ENCODE peak calls at places on chromosomes 3 and 15, in five cellular contexts. One of them, this sample, is unnamed.

GRCh38 chr3:152236741-152237140 is 32.0 kb upstream of the MBNL1 start:
- DNase-seq in HTR-8/SVneo: no peak
- DNase-seq in stimulated activated CD8-positive, alpha-beta memory T cell treated with anti-CD3 and anti-CD28 coated beads, Interleukin-7, amount 100 ng/mL, for 1 hour: no peak
- DNase-seq in fibroblast of lung: no peak
- DNase-seq in T-helper 1 cell: no peak
- DNase-seq in this sample: peak; percentile 46

GRCh38 chr3:86960551-86960950 is 30.4 kb downstream of the VGLL3 start:
- DNase-seq in T-helper 1 cell: no peak
- DNase-seq in stimulated activated CD8-positive, alpha-beta memory T cell treated with anti-CD3 and anti-CD28 coated beads, Interleukin-7, amount 100 ng/mL, for 1 hour: no peak
- DNase-seq in fibroblast of lung: no peak
- DNase-seq in HTR-8/SVneo: no peak
- DNase-seq in this sample: no peak

GRCh38 chr15:70281811-70282307 is 184.1 kb upstream of the TLE3 start:
- DNase-seq in fibroblast of lung: peak; percentile 47
- DNase-seq in HTR-8/SVneo: peak; percentile 41
- DNase-seq in T-helper 1 cell: no peak
- DNase-seq in stimulated activated CD8-positive, alpha-beta memory T cell treated with anti-CD3 and anti-CD28 coated beads, Interleukin-7, amount 100 ng/mL, for 1 hour: no peak
- DNase-seq in this sample: peak; percentile 77

GRCh38 chr3:184491011-184491576 is 70.5 kb upstream of the EPHB3 start:
- DNase-seq in T-helper 1 cell: no peak
- DNase-seq in fibroblast of lung: no peak
- DNase-seq in stimulated activated CD8-positive, alpha-beta memory T cell treated with anti-CD3 and anti-CD28 coated beads, Interleukin-7, amount 100 ng/mL, for 1 hour: no peak
- DNase-seq in HTR-8/SVneo: no peak
- DNase-seq in this sample: no peak

GRCh38 chr3:55309336-55309735 is 177.8 kb downstream of the WNT5A start:
- DNase-seq in HTR-8/SVneo: no peak
- DNase-seq in stimulated activated CD8-positive, alpha-beta memory T cell treated with anti-CD3 and anti-CD28 coated beads, Interleukin-7, amount 100 ng/mL, for 1 hour: no peak
- DNase-seq in fibroblast of lung: no peak
- DNase-seq in T-helper 1 cell: no peak
- DNase-seq in this sample: peak; percentile 72

GRCh38 chr3:184672972-184673875 is 38.6 kb downstream of the MAGEF1 start:
- DNase-seq in stimulated activated CD8-positive, alpha-beta memory T cell treated with anti-CD3 and anti-CD28 coated beads, Interleukin-7, amount 100 ng/mL, for 1 hour: no peak
- DNase-seq in fibroblast of lung: peak; percentile 38
- DNase-seq in T-helper 1 cell: no peak
- DNase-seq in HTR-8/SVneo: no peak
- DNase-seq in this sample: no peak

GRCh38 chr3:64693031-64693430 is 5.2 kb upstream of the ADAMTS9 start:
- DNase-seq in stimulated activated CD8-positive, alpha-beta memory T cell treated with anti-CD3 and anti-CD28 coated beads, Interleukin-7, amount 100 ng/mL, for 1 hour: no peak
- DNase-seq in T-helper 1 cell: no peak
- DNase-seq in HTR-8/SVneo: no peak
- DNase-seq in fibroblast of lung: no peak
- DNase-seq in this sample: no peak

GRCh38 chr3:192684151-192684550 is 43.2 kb downstream of the FGF12 start:
- DNase-seq in fibroblast of lung: no peak
- DNase-seq in T-helper 1 cell: no peak
- DNase-seq in HTR-8/SVneo: no peak
- DNase-seq in stimulated activated CD8-positive, alpha-beta memory T cell treated with anti-CD3 and anti-CD28 coated beads, Interleukin-7, amount 100 ng/mL, for 1 hour: no peak
- DNase-seq in this sample: no peak

GRCh38 chr3:43072361-43072760 is 33.5 kb downstream of the POMGNT2 start:
- DNase-seq in fibroblast of lung: no peak
- DNase-seq in stimulated activated CD8-positive, alpha-beta memory T cell treated with anti-CD3 and anti-CD28 coated beads, Interleukin-7, amount 100 ng/mL, for 1 hour: no peak
- DNase-seq in HTR-8/SVneo: no peak
- DNase-seq in T-helper 1 cell: no peak
- DNase-seq in this sample: no peak

GRCh38 chr3:70264122-70264780 is 48.2 kb downstream of the MDFIC2 start:
- DNase-seq in T-helper 1 cell: no peak
- DNase-seq in stimulated activated CD8-positive, alpha-beta memory T cell treated with anti-CD3 and anti-CD28 coated beads, Interleukin-7, amount 100 ng/mL, for 1 hour: no peak
- DNase-seq in HTR-8/SVneo: peak; percentile 2
- DNase-seq in fibroblast of lung: peak; percentile 1
- DNase-seq in this sample: no peak

GRCh38 chr15:79881254-79881653 is 15.6 kb downstream of the MTHFS start:
- DNase-seq in stimulated activated CD8-positive, alpha-beta memory T cell treated with anti-CD3 and anti-CD28 coated beads, Interleukin-7, amount 100 ng/mL, for 1 hour: no peak
- DNase-seq in fibroblast of lung: no peak
- DNase-seq in HTR-8/SVneo: no peak
- DNase-seq in T-helper 1 cell: no peak
- DNase-seq in this sample: no peak

GRCh38 chr3:119319311-119319710 is 25.1 kb downstream of the ARHGAP31 start:
- DNase-seq in fibroblast of lung: no peak
- DNase-seq in HTR-8/SVneo: no peak
- DNase-seq in T-helper 1 cell: no peak
- DNase-seq in stimulated activated CD8-positive, alpha-beta memory T cell treated with anti-CD3 and anti-CD28 coated beads, Interleukin-7, amount 100 ng/mL, for 1 hour: no peak
- DNase-seq in this sample: no peak

GRCh38 chr15:91980502-91981267 is 127.2 kb downstream of the SLCO3A1 start:
- DNase-seq in stimulated activated CD8-positive, alpha-beta memory T cell treated with anti-CD3 and anti-CD28 coated beads, Interleukin-7, amount 100 ng/mL, for 1 hour: no peak
- DNase-seq in HTR-8/SVneo: no peak
- DNase-seq in fibroblast of lung: no peak
- DNase-seq in T-helper 1 cell: no peak
- DNase-seq in this sample: peak; percentile 20

GRCh38 chr15:60518511-60518910 is 39.6 kb upstream of the ICE2 start:
- DNase-seq in HTR-8/SVneo: no peak
- DNase-seq in stimulated activated CD8-positive, alpha-beta memory T cell treated with anti-CD3 and anti-CD28 coated beads, Interleukin-7, amount 100 ng/mL, for 1 hour: no peak
- DNase-seq in fibroblast of lung: no peak
- DNase-seq in T-helper 1 cell: no peak
- DNase-seq in this sample: no peak

GRCh38 chr15:70341566-70341965 is 243.8 kb upstream of the TLE3 start:
- DNase-seq in stimulated activated CD8-positive, alpha-beta memory T cell treated with anti-CD3 and anti-CD28 coated beads, Interleukin-7, amount 100 ng/mL, for 1 hour: no peak
- DNase-seq in fibroblast of lung: no peak
- DNase-seq in T-helper 1 cell: no peak
- DNase-seq in HTR-8/SVneo: no peak
- DNase-seq in this sample: no peak

GRCh38 chr3:183688869-183689268 is 8.7 kb upstream of the YEATS2 start:
- DNase-seq in stimulated activated CD8-positive, alpha-beta memory T cell treated with anti-CD3 and anti-CD28 coated beads, Interleukin-7, amount 100 ng/mL, for 1 hour: no peak
- DNase-seq in HTR-8/SVneo: no peak
- DNase-seq in T-helper 1 cell: no peak
- DNase-seq in fibroblast of lung: peak; percentile 41
- DNase-seq in this sample: no peak

This sample was measured in RPMI7951.